ENCODE peak calls at places on chromosomes 12 and 14, in five cellular contexts. One of them, this sample, is unnamed.
A peak's percentile ranks its signal among the peaks of the same experiment; 100 is the strongest.

GRCh38 chr12:10097521-10097920 is 1.3 kb downstream of the CLEC1A start:
- DNase-seq in T-helper 1 cell: no peak
- DNase-seq in WTC11: no peak
- DNase-seq in endothelial cell of umbilical vein: peak; percentile 66
- DNase-seq in astrocyte of the cerebellum: no peak
- DNase-seq in this sample: no peak

GRCh38 chr14:59274991-59275391 is 86.5 kb downstream of the DAAM1 start:
- DNase-seq in T-helper 1 cell: no peak
- DNase-seq in WTC11: no peak
- DNase-seq in endothelial cell of umbilical vein: no peak
- DNase-seq in astrocyte of the cerebellum: no peak
- DNase-seq in this sample: no peak

GRCh38 chr14:91875515-91876286 is 8.4 kb upstream of the TC2N start:
- DNase-seq in T-helper 1 cell: no peak
- DNase-seq in WTC11: no peak
- DNase-seq in endothelial cell of umbilical vein: no peak
- DNase-seq in astrocyte of the cerebellum: no peak
- DNase-seq in this sample: no peak

GRCh38 chr12:31322651-31323248 is 3.2 kb downstream of the SINHCAF start:
- DNase-seq in T-helper 1 cell: no peak
- DNase-seq in WTC11: no peak
- DNase-seq in endothelial cell of umbilical vein: peak; percentile 52
- DNase-seq in astrocyte of the cerebellum: peak; percentile 55
- DNase-seq in this sample: no peak

GRCh38 chr12:30968211-30968610 is 41.7 kb downstream of the TSPAN11 start:
- DNase-seq in T-helper 1 cell: no peak
- DNase-seq in WTC11: no peak
- DNase-seq in endothelial cell of umbilical vein: no peak
- DNase-seq in astrocyte of the cerebellum: no peak
- DNase-seq in this sample: no peak

GRCh38 chr12:96403870-96404269 is 3.6 kb upstream of the CDK17 start:
- DNase-seq in T-helper 1 cell: no peak
- DNase-seq in WTC11: no peak
- DNase-seq in endothelial cell of umbilical vein: no peak
- DNase-seq in astrocyte of the cerebellum: no peak
- DNase-seq in this sample: no peak

GRCh38 chr14:65187421-65188049 is 85.2 kb upstream of the MAX start:
- DNase-seq in T-helper 1 cell: no peak
- DNase-seq in WTC11: peak; percentile 49
- DNase-seq in endothelial cell of umbilical vein: no peak
- DNase-seq in astrocyte of the cerebellum: no peak
- DNase-seq in this sample: no peak

GRCh38 chr12:81558031-81558430 is 201.1 kb downstream of the PPFIA2 start:
- DNase-seq in T-helper 1 cell: no peak
- DNase-seq in WTC11: no peak
- DNase-seq in endothelial cell of umbilical vein: no peak
- DNase-seq in astrocyte of the cerebellum: peak; percentile 38
- DNase-seq in this sample: no peak

This sample was measured in pulmonary artery endothelial cell.